ENCODE peak calls at places on chromosomes 6 and 20, in nine cellular contexts. O is aorta; K is NCI-H2081; H is AG08396; J is stimulated activated CD4-positive, alpha-beta T cell treated with anti-CD3 and anti-CD28 coated beads, TNF-alpha, amount 100 ng/mL, for 1 hour; B is iPS-NIHi11; C is activated CD8-positive, alpha-beta memory T cell treated with anti-CD3 and anti-CD28 coated beads, Interleukin-2, amount 10 ng/mL, durations not matched to agents 7 days and 5 days; U is amygdala; D is IMR-90. P is an unnamed sample.

GRCh38 chr20:37727247-37727956 is 33.6 kb downstream of the CTNNBL1 start:
- DNase-seq in O (no peak), K (no peak), H (peak; percentile 35), J (no peak), B (peak; percentile 61), C (no peak), U (no peak), D (no peak), P (peak; percentile 7)

GRCh38 chr6:122568865-122569264 is 41.3 kb upstream of the PKIB start:
- DNase-seq in O (no peak), K (no peak), H (no peak), J (no peak), B (no peak), C (no peak), U (no peak), D (no peak), P (no peak)

GRCh38 chr6:100996409-100996808 is 115.3 kb upstream of the ASCC3 start:
- DNase-seq in O (no peak), K (no peak), H (no peak), J (no peak), B (no peak), C (no peak), U (no peak), D (no peak), P (no peak)

GRCh38 chr20:59972037-59972801 is 14.0 kb downstream of the CDH26 start:
- DNase-seq in O (no peak), K (no peak), H (no peak), J (no peak), B (no peak), C (no peak), U (no peak), D (no peak), P (peak; percentile 82)

GRCh38 chr6:46948699-46949098 is 27.0 kb upstream of the ADGRF5 start:
- DNase-seq in O (no peak), K (no peak), H (no peak), J (no peak), B (no peak), C (no peak), U (no peak), D (no peak), P (no peak)

GRCh38 chr6:37127961-37128862 is 41.7 kb upstream of the PIM1 start:
- DNase-seq in O (no peak), K (no peak), H (no peak), J (no peak), B (no peak), C (no peak), U (no peak), D (peak; percentile 74), P (peak; percentile 53)

GRCh38 chr20:38872036-38872435 is 54.2 kb upstream of the FAM83D start:
- DNase-seq in O (no peak), K (no peak), H (no peak), J (no peak), B (no peak), C (no peak), U (no peak), D (no peak), P (no peak)

GRCh38 chr6:161079566-161080262 is 88.1 kb downstream of the MAP3K4 start:
- DNase-seq in O (no peak), K (no peak), H (peak; percentile 38), J (peak; percentile 30), B (no peak), C (peak; percentile 80), U (no peak), D (peak; percentile 88), P (peak; percentile 54)

GRCh38 chr6:47977314-47977713 is 133.7 kb downstream of the PTCHD4 start:
- DNase-seq in O (no peak), K (no peak), H (no peak), J (no peak), B (peak; percentile 20), C (no peak), U (no peak), D (no peak), P (peak; percentile 5)

GRCh38 chr6:144178323-144178722 is 28.0 kb downstream of the STX11 start:
- DNase-seq in O (no peak), K (no peak), H (no peak), J (no peak), B (no peak), C (no peak), U (no peak), D (no peak), P (no peak)

GRCh38 chr20:37980383-37980782 is 52.9 kb downstream of the TTI1 start:
- DNase-seq in O (no peak), K (no peak), H (no peak), J (no peak), B (no peak), C (no peak), U (no peak), D (no peak), P (no peak)

GRCh38 chr6:166258854-166259276 is 49.3 kb downstream of the PRR18 start:
- DNase-seq in O (no peak), K (no peak), H (no peak), J (no peak), B (no peak), C (peak; percentile 77), U (no peak), D (no peak), P (no peak)

GRCh38 chr6:130366011-130366963 is at the start of gene TMEM200A:
- DNase-seq in O (peak; percentile 82), K (no peak), H (peak; percentile 84), J (no peak), B (peak; percentile 57), C (peak; percentile 43), U (peak; percentile 32), D (peak; percentile 51), P (no peak)

GRCh38 chr20:57505991-57506390 is 18.9 kb downstream of the CTCFL start:
- DNase-seq in O (no peak), K (no peak), H (no peak), J (no peak), B (no peak), C (no peak), U (no peak), D (no peak), P (no peak)

GRCh38 chr6:98695076-98695816 is 139.1 kb upstream of the POU3F2 start:
- DNase-seq in O (no peak), K (no peak), H (no peak), J (no peak), B (no peak), C (no peak), U (peak; percentile 21), D (no peak), P (no peak)

GRCh38 chr6:31979238-31979898 is 2.5 kb upstream of the C4A start:
- DNase-seq in O (peak; percentile 38), K (no peak), H (no peak), J (no peak), B (no peak), C (no peak), U (no peak), D (no peak), P (no peak)

GRCh38 chr20:49729780-49730179 is 16.1 kb upstream of the B4GALT5 start:
- DNase-seq in O (no peak), K (no peak), H (peak; percentile 35), J (no peak), B (no peak), C (no peak), U (no peak), D (peak; percentile 69), P (no peak)

GRCh38 chr6:32105433-32105832 is 3.7 kb downstream of the TNXB start:
- DNase-seq in O (no peak), K (no peak), H (peak; percentile 69), J (no peak), B (no peak), C (no peak), U (no peak), D (peak; percentile 36), P (no peak)